ENCODE peak calls at places on chromosomes 6 and 20, in five cellular contexts. P, X, F, R and B are unnamed samples.
A peak's percentile ranks its signal among the peaks of the same experiment; 100 is the strongest.

GRCh38 chr20:62941792-62942191 is 3.8 kb downstream of the GID8 start:
- DNase-seq in X (no peak), P (no peak), R (no peak), F (no peak), B (no peak)

GRCh38 chr20:62359491-62360121 is 7.5 kb downstream of the LAMA5 start:
- DNase-seq in X (no peak), R (no peak), F (no peak), P (no peak), B (no peak)

GRCh38 chr20:38604873-38605303 is 3.3 kb downstream of the ARHGAP40 start:
- DNase-seq in R (peak; percentile 100), F (no peak), X (peak; percentile 63), P (no peak), B (no peak)

GRCh38 chr6:85754894-85755293 is 112.2 kb upstream of the SYNCRIP start:
- DNase-seq in P (no peak), X (no peak), F (no peak), R (no peak), B (no peak)

GRCh38 chr20:13102237-13102636 is 93.5 kb downstream of the SPTLC3 start:
- DNase-seq in R (no peak), P (no peak), X (no peak), F (no peak), B (no peak)

GRCh38 chr6:49668083-49668511 is 31.5 kb upstream of the RHAG start:
- DNase-seq in F (no peak), R (no peak), P (no peak), X (no peak), B (no peak)

GRCh38 chr6:22098623-22099022 is 198.2 kb downstream of the PRL start:
- DNase-seq in P (no peak), F (no peak), R (no peak), X (no peak), B (no peak)

GRCh38 chr20:5080384-5080877 is 39.3 kb downstream of the PCNA start:
- DNase-seq in P (peak; percentile 48), F (no peak), X (no peak), R (no peak), B (no peak)

GRCh38 chr20:63176448-63177133 is 39.3 kb downstream of the YTHDF1 start:
- DNase-seq in P (no peak), R (no peak), X (no peak), F (peak; percentile 77), B (no peak)

GRCh38 chr6:2919401-2919800 is 16.3 kb upstream of the SERPINB9 start:
- DNase-seq in X (no peak), F (peak; percentile 32), P (no peak), R (no peak), B (no peak)

GRCh38 chr20:38275815-38276550 is 15.4 kb upstream of the KIAA1755 start:
- DNase-seq in R (peak; percentile 43), P (no peak), F (no peak), X (no peak), B (no peak)

GRCh38 chr6:149033454-149034241 is 283.9 kb upstream of the TAB2 start:
- DNase-seq in X (no peak), F (no peak), R (no peak), P (peak; percentile 78), B (no peak)

GRCh38 chr6:40588070-40588384 is 863 bp upstream of the LRFN2 start:
- DNase-seq in X (no peak), F (no peak), R (no peak), P (no peak), B (no peak)

GRCh38 chr6:69843189-69843588 is 23.2 kb upstream of the COL19A1 start:
- DNase-seq in X (no peak), R (no peak), P (no peak), F (no peak), B (no peak)

GRCh38 chr6:145727817-145728388 is 7.4 kb downstream of the EPM2A start:
- DNase-seq in R (no peak), F (no peak), P (no peak), X (no peak), B (no peak)

GRCh38 chr6:79048611-79049010 is 29.4 kb downstream of the PHIP start:
- DNase-seq in R (peak; percentile 29), F (no peak), P (no peak), X (peak; percentile 5), B (peak; percentile 39)

GRCh38 chr20:62752181-62752670 is 43.6 kb downstream of the NTSR1 start:
- DNase-seq in P (no peak), R (no peak), F (no peak), X (no peak), B (no peak)

GRCh38 chr20:36540551-36541211 is 638 bp upstream of the MYL9 start:
- DNase-seq in R (no peak), X (no peak), P (no peak), F (no peak), B (no peak)

GRCh38 chr20:33076662-33077398 is 2.6 kb upstream of the BPIFB4 start:
- DNase-seq in P (no peak), R (peak; percentile 28), F (no peak), X (no peak), B (peak; percentile 25)

GRCh38 chr6:72974276-72974675 is 251.0 kb downstream of the KHDC1L start:
- DNase-seq in X (no peak), P (no peak), R (no peak), F (no peak), B (no peak)

GRCh38 chr6:137097057-137097456 is 52.3 kb upstream of the IL20RA start:
- DNase-seq in X (no peak), F (no peak), P (no peak), R (no peak), B (no peak)

GRCh38 chr6:32427218-32427617 is 12.5 kb upstream of the HLA-DRA start:
- DNase-seq in R (peak; percentile 20), F (no peak), P (no peak), X (no peak), B (no peak)
- TF ChIP-seq SUZ12 in R (no peak), F (no peak), P (no peak), X (no peak), B (no peak)

DNA sequence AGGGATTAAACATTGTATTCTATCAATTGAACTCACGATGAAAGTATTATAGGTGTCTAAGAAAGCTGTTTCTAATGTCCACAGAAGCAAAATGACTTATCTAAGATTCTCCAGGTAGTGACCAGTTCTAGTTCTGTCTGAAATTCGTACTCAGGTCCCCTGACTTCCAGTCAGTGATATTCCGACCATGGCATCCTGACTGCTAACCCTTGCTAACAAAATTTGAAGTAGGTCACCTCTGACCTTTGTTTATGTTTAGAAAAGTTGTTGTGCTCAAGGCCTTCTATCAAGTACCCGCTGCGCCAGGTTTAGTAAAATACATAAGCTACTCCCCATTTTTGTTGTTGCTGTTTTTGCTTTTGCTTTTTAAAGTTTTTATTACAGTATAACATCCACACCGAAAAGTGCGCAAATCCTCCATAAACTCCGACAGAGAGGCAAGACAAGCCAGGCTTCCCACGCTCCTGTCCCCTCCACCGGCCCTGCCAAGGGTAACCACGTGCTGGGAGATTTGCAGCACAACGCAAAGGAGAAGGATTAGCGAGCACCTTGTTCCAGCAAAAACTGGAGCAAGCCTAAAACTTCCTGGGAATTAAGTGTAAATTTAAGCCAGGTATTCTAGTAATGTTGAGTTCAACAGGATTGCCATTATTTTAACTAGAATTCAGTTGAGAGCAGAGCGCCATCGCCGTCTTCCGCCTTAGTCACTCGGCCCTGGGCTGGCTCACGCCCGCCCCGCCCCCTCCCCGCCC is 17.9 kb upstream of the HMGN4 start:
- DNase-seq in R (peak; percentile 56), F (no peak), X (no peak), P (no peak), B (peak; percentile 55)
- TF ChIP-seq SUZ12 in R (no peak), F (no peak), X (no peak), P (no peak), B (no peak)

DNA sequence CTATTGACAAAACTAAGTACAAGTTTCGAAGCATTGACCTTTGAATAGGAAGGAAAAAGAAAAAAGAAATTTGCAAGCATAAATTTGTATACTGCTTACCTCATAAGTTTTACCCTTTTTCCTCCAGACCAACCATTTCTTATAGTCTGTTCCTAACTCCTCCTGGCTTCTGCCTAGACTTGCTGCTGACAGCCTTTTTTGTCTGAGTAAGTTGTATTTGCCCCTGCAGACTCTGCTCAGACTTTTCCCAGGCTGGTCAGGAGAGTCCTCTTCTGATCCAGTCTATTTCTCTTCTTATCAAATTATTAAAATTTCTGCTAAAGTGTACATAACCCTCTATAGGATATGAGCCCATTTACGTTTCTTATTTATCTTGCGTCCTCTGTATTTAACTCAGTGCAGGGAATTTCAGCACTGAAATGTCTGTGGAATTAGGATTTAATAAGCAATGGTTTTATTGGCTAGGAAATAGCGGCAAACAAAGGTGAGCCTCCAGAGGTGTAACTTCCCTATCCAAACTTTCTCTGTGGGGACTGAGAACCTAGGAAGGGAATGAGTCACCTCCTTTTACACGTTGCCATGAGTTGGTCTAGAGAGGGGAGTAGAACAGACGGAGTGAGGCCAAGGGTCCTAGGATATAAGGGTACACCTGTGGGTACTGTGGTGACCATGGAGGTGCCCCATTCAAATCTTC is 207.1 kb upstream of the MARCKS start:
- DNase-seq in F (no peak), R (no peak), X (no peak), P (no peak), B (no peak)
- TF ChIP-seq SUZ12 in F (no peak), R (no peak), X (no peak), P (no peak), B (no peak)

GRCh38 chr6:150929403-150929802 is 63.9 kb downstream of the MTHFD1L start:
- DNase-seq in P (no peak), F (no peak), X (no peak), R (no peak), B (no peak)
- TF ChIP-seq SUZ12 in P (no peak), F (no peak), X (no peak), R (no peak), B (no peak)